ENCODE peak calls at places on chromosome 2, in five cellular contexts. U, I, B, N and F are unnamed samples.
A peak's percentile ranks its signal among the peaks of the same experiment; 100 is the strongest.

GRCh38 chr2:171244970-171245782 is 84.5 kb upstream of the TLK1 start:
- DNase-seq in U (no peak), I (no peak), B (no peak), N (no peak), F (no peak)

GRCh38 chr2:54678719-54679118 is 44.7 kb upstream of the EML6 start:
- DNase-seq in B (no peak), N (no peak), U (no peak), I (no peak), F (no peak)

GRCh38 chr2:20144196-20144595 is 80.7 kb downstream of the SDC1 start:
- DNase-seq in U (no peak), N (no peak), I (no peak), B (no peak), F (no peak)

GRCh38 chr2:167572895-167573294 is 674.5 kb downstream of the STK39 start:
- DNase-seq in B (no peak), N (no peak), I (no peak), U (no peak), F (no peak)

GRCh38 chr2:120566331-120567035 is 169.2 kb upstream of the GLI2 start:
- DNase-seq in I (no peak), N (no peak), B (no peak), U (no peak), F (no peak)

GRCh38 chr2:54895735-54896134 is 154.5 kb downstream of the RTN4 start:
- DNase-seq in I (no peak), B (no peak), U (no peak), N (no peak), F (no peak)

GRCh38 chr2:103656558-103656957 is 894.7 kb downstream of the TMEM182 start:
- DNase-seq in I (no peak), U (no peak), N (no peak), B (no peak), F (no peak)

GRCh38 chr2:138997849-138998517 is 217.8 kb upstream of the NXPH2 start:
- DNase-seq in I (no peak), N (no peak), B (no peak), U (no peak), F (no peak)

GRCh38 chr2:113173563-113174368 is at the start of gene PSD4:
- DNase-seq in I (peak; percentile 80), U (no peak), N (no peak), B (no peak), F (peak; percentile 67)

GRCh38 chr2:127622561-127623387 is 23.2 kb upstream of the GPR17 start:
- DNase-seq in N (no peak), U (peak; percentile 7), B (no peak), I (no peak), F (no peak)

GRCh38 chr2:101231253-101231652 is 21.4 kb upstream of the CNOT11 start:
- DNase-seq in B (no peak), I (no peak), U (no peak), N (no peak), F (no peak)

GRCh38 chr2:149860276-149860921 is 272.8 kb upstream of the MMADHC start:
- DNase-seq in I (no peak), B (no peak), U (no peak), N (peak; percentile 39), F (no peak)

GRCh38 chr2:206198677-206199076 is 39.0 kb downstream of the EEF1B2 start:
- DNase-seq in U (no peak), N (no peak), I (no peak), B (no peak), F (no peak)

GRCh38 chr2:233822781-233823730 is 31.3 kb downstream of the HJURP start:
- DNase-seq in I (no peak), U (no peak), B (no peak), N (no peak), F (no peak)

GRCh38 chr2:133130548-133131246 is 437.6 kb downstream of the NCKAP5 start:
- DNase-seq in B (no peak), U (no peak), N (no peak), I (no peak), F (no peak)

GRCh38 chr2:111227716-111228141 is 107.0 kb downstream of the BCL2L11 start:
- DNase-seq in B (no peak), N (peak; percentile 42), U (peak; percentile 24), I (no peak), F (no peak)

GRCh38 chr2:175932675-175933074 is 69.4 kb downstream of the LNPK start:
- DNase-seq in N (no peak), U (no peak), B (no peak), I (no peak), F (no peak)

GRCh38 chr2:70104231-70105111 is 17.2 kb downstream of the PCBP1 start:
- DNase-seq in N (peak; percentile 69), I (peak; percentile 73), U (no peak), B (no peak), F (no peak)

GRCh38 chr2:156457523-156458228 is 21.5 kb downstream of the GPD2 start:
- DNase-seq in N (no peak), U (no peak), I (no peak), B (no peak), F (no peak)

GRCh38 chr2:133324150-133324561 is 244.1 kb downstream of the NCKAP5 start:
- DNase-seq in U (no peak), B (no peak), I (no peak), N (no peak), F (no peak)

GRCh38 chr2:216758431-216759155 is 63.2 kb upstream of the IGFBP5 start:
- DNase-seq in N (no peak), I (no peak), B (no peak), U (no peak), F (no peak)

GRCh38 chr2:231530099-231531085 is at the start of gene NMUR1:
- DNase-seq in N (no peak), I (peak; percentile 83), B (peak; percentile 91), U (peak; percentile 72), F (no peak)

GRCh38 chr2:151258121-151258520 is 3.5 kb downstream of the RBM43 start:
- DNase-seq in U (no peak), B (no peak), I (no peak), N (no peak), F (no peak)

GRCh38 chr2:239673641-239674040 is 272.8 kb upstream of the HDAC4 start:
- DNase-seq in U (no peak), B (no peak), I (no peak), N (no peak), F (no peak)

GRCh38 chr2:215363039-215363438 is 51.2 kb downstream of the ATIC start:
- DNase-seq in I (no peak), B (no peak), N (no peak), U (no peak), F (no peak)

GRCh38 chr2:69764286-69765058 is 22.5 kb downstream of the ANXA4 start:
- DNase-seq in I (no peak), N (peak; percentile 82), B (no peak), U (no peak), F (no peak)

GRCh38 chr2:169265581-169265980 is 96.8 kb downstream of the LRP2 start:
- DNase-seq in U (no peak), I (no peak), B (no peak), N (no peak), F (no peak)
- TF ChIP-seq ATF2 in U (no peak), I (no peak), B (no peak), N (no peak), F (no peak)

GRCh38 chr2:195741191-195741590 is 84.2 kb downstream of the SLC39A10 start:
- DNase-seq in N (no peak), B (no peak), U (no peak), I (no peak), F (no peak)
- TF ChIP-seq ATF2 in N (no peak), B (no peak), U (no peak), I (no peak), F (no peak)

DNA sequence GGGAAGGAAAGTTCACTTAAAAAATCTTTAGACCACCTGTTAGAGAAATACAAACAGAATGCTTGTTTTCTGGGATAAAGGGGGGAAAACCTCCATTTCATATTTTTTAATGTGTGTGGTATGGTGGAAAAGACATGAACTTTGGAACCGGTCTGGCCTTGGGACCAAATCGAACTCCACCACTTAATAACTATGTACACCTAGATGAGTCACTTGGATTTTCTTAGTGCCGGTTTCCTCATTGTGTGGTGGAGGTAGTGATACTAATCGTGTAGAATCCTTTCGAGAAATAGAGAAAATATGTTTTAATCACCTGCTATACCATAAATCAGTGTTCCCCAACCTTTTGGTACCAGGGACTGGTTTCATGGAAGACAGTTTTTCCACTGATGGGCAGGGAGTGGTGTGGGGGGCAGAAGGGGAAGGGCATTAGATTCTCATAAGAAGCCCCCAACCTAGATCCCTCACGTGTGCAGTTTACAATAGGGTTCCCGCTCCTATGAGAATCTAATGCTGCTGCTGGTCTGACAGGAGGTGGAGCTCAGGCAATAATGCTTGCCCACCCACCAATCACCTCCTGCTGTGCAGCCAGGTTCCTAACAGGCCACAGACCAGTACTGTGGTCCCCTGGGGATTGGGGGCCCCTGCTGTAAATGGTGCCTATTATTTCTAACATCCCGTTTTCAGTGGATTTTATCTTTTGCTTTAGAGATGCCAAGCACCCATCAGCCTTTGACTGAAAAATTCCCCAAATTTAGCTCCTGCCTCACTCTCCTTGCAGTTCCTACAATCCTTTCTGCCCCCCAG is 308.8 kb downstream of the PRKCE start:
- DNase-seq in I (no peak), B (no peak), N (peak; percentile 70), U (no peak), F (no peak)
- TF ChIP-seq ATF2 in I (no peak), B (no peak), N (no peak), U (no peak), F (no peak)

GRCh38 chr2:169761970-169762292 is 28.3 kb downstream of the KLHL23 start:
- DNase-seq in B (no peak), N (no peak), I (no peak), U (no peak), F (no peak)
- TF ChIP-seq ATF2 in B (no peak), N (no peak), I (no peak), U (no peak), F (no peak)

GRCh38 chr2:74696758-74697327 is 42.8 kb downstream of the SEMA4F start:
- DNase-seq in B (no peak), U (no peak), N (peak; percentile 27), I (no peak), F (no peak)

GRCh38 chr2:74691955-74692354 is 37.9 kb downstream of the SEMA4F start:
- DNase-seq in I (no peak), N (no peak), B (no peak), U (no peak), F (no peak)

GRCh38 chr2:74690571-74690970 is 36.5 kb downstream of the SEMA4F start:
- DNase-seq in N (peak; percentile 64), I (peak; percentile 42), B (no peak), U (no peak), F (peak; percentile 28)

GRCh38 chr2:74694281-74694680 is 40.2 kb downstream of the SEMA4F start:
- DNase-seq in I (no peak), U (no peak), B (no peak), N (no peak), F (no peak)

GRCh38 chr2:74695663-74696062 is 41.6 kb downstream of the SEMA4F start:
- DNase-seq in U (no peak), B (no peak), N (no peak), I (no peak), F (no peak)
- TF ChIP-seq ATF2 in U (no peak), B (no peak), N (no peak), I (no peak), F (no peak)